ENCODE peak calls at places on chromosomes 2 and 18, in four cellular contexts. One of them, this sample, is unnamed.

GRCh38 chr2:46814562-46814961 is 101.0 kb downstream of the MCFD2 start:
- DNase-seq in activated T-cell treated with anti-CD3 and anti-CD28 coated beads for 48 hours: no peak
- DNase-seq in pancreas: no peak
- DNase-seq in activated CD8-positive, alpha-beta memory T cell treated with anti-CD3 and anti-CD28 coated beads, Interleukin-2, amount 10 ng/mL, durations not matched to agents 7 days and 5 days: peak
- DNase-seq in this sample: no peak

GRCh38 chr2:47777268-47777972 is 5.5 kb upstream of the MSH6 start:
- DNase-seq in pancreas: peak
- DNase-seq in activated T-cell treated with anti-CD3 and anti-CD28 coated beads for 48 hours: no peak
- DNase-seq in activated CD8-positive, alpha-beta memory T cell treated with anti-CD3 and anti-CD28 coated beads, Interleukin-2, amount 10 ng/mL, durations not matched to agents 7 days and 5 days: no peak
- DNase-seq in this sample: no peak

GRCh38 chr2:230224458-230224857 is 1.1 kb upstream of the SP140 start:
- DNase-seq in pancreas: no peak
- DNase-seq in activated T-cell treated with anti-CD3 and anti-CD28 coated beads for 48 hours: no peak
- DNase-seq in activated CD8-positive, alpha-beta memory T cell treated with anti-CD3 and anti-CD28 coated beads, Interleukin-2, amount 10 ng/mL, durations not matched to agents 7 days and 5 days: no peak
- DNase-seq in this sample: no peak

GRCh38 chr2:97919858-97920257 is 75.9 kb downstream of the TMEM131 start:
- DNase-seq in pancreas: no peak
- DNase-seq in activated CD8-positive, alpha-beta memory T cell treated with anti-CD3 and anti-CD28 coated beads, Interleukin-2, amount 10 ng/mL, durations not matched to agents 7 days and 5 days: no peak
- DNase-seq in activated T-cell treated with anti-CD3 and anti-CD28 coated beads for 48 hours: no peak
- DNase-seq in this sample: no peak

GRCh38 chr2:102226612-102227351 is 40.0 kb downstream of the IL1RL2 start:
- DNase-seq in activated T-cell treated with anti-CD3 and anti-CD28 coated beads for 48 hours: no peak
- DNase-seq in activated CD8-positive, alpha-beta memory T cell treated with anti-CD3 and anti-CD28 coated beads, Interleukin-2, amount 10 ng/mL, durations not matched to agents 7 days and 5 days: no peak
- DNase-seq in pancreas: no peak
- DNase-seq in this sample: no peak

GRCh38 chr18:73774836-73775509 is 372.7 kb downstream of the FBXO15 start:
- DNase-seq in activated CD8-positive, alpha-beta memory T cell treated with anti-CD3 and anti-CD28 coated beads, Interleukin-2, amount 10 ng/mL, durations not matched to agents 7 days and 5 days: no peak
- DNase-seq in pancreas: peak
- DNase-seq in activated T-cell treated with anti-CD3 and anti-CD28 coated beads for 48 hours: no peak
- DNase-seq in this sample: no peak

GRCh38 chr2:217683096-217683870 is 319.5 kb downstream of the TNS1 start:
- DNase-seq in activated CD8-positive, alpha-beta memory T cell treated with anti-CD3 and anti-CD28 coated beads, Interleukin-2, amount 10 ng/mL, durations not matched to agents 7 days and 5 days: no peak
- DNase-seq in activated T-cell treated with anti-CD3 and anti-CD28 coated beads for 48 hours: no peak
- DNase-seq in pancreas: no peak
- DNase-seq in this sample: no peak

GRCh38 chr2:58089081-58089480 is 42.5 kb downstream of the VRK2 start:
- DNase-seq in activated CD8-positive, alpha-beta memory T cell treated with anti-CD3 and anti-CD28 coated beads, Interleukin-2, amount 10 ng/mL, durations not matched to agents 7 days and 5 days: no peak
- DNase-seq in pancreas: no peak
- DNase-seq in activated T-cell treated with anti-CD3 and anti-CD28 coated beads for 48 hours: no peak
- DNase-seq in this sample: no peak

GRCh38 chr2:196660264-196660663 is 20.7 kb downstream of the CCDC150 start:
- DNase-seq in activated T-cell treated with anti-CD3 and anti-CD28 coated beads for 48 hours: no peak
- DNase-seq in activated CD8-positive, alpha-beta memory T cell treated with anti-CD3 and anti-CD28 coated beads, Interleukin-2, amount 10 ng/mL, durations not matched to agents 7 days and 5 days: no peak
- DNase-seq in pancreas: no peak
- DNase-seq in this sample: no peak

GRCh38 chr18:13429884-13430510 is 211.4 kb downstream of the LDLRAD4 start:
- DNase-seq in pancreas: no peak
- DNase-seq in activated T-cell treated with anti-CD3 and anti-CD28 coated beads for 48 hours: no peak
- DNase-seq in activated CD8-positive, alpha-beta memory T cell treated with anti-CD3 and anti-CD28 coated beads, Interleukin-2, amount 10 ng/mL, durations not matched to agents 7 days and 5 days: no peak
- DNase-seq in this sample: no peak

GRCh38 chr18:4455113-4455811 is at the start of gene DLGAP1:
- DNase-seq in activated CD8-positive, alpha-beta memory T cell treated with anti-CD3 and anti-CD28 coated beads, Interleukin-2, amount 10 ng/mL, durations not matched to agents 7 days and 5 days: no peak
- DNase-seq in activated T-cell treated with anti-CD3 and anti-CD28 coated beads for 48 hours: no peak
- DNase-seq in pancreas: peak
- DNase-seq in this sample: peak

GRCh38 chr18:78983530-78983929 is 3.9 kb downstream of the SALL3 start:
- DNase-seq in pancreas: no peak
- DNase-seq in activated T-cell treated with anti-CD3 and anti-CD28 coated beads for 48 hours: no peak
- DNase-seq in activated CD8-positive, alpha-beta memory T cell treated with anti-CD3 and anti-CD28 coated beads, Interleukin-2, amount 10 ng/mL, durations not matched to agents 7 days and 5 days: no peak
- DNase-seq in this sample: no peak

GRCh38 chr2:139048017-139048416 is 267.8 kb upstream of the NXPH2 start:
- DNase-seq in activated T-cell treated with anti-CD3 and anti-CD28 coated beads for 48 hours: no peak
- DNase-seq in activated CD8-positive, alpha-beta memory T cell treated with anti-CD3 and anti-CD28 coated beads, Interleukin-2, amount 10 ng/mL, durations not matched to agents 7 days and 5 days: no peak
- DNase-seq in pancreas: no peak
- DNase-seq in this sample: no peak

GRCh38 chr2:162974771-162975170 is 136.2 kb upstream of the KCNH7 start:
- DNase-seq in activated CD8-positive, alpha-beta memory T cell treated with anti-CD3 and anti-CD28 coated beads, Interleukin-2, amount 10 ng/mL, durations not matched to agents 7 days and 5 days: no peak
- DNase-seq in activated T-cell treated with anti-CD3 and anti-CD28 coated beads for 48 hours: no peak
- DNase-seq in pancreas: no peak
- DNase-seq in this sample: no peak

GRCh38 chr18:74524097-74524496 is 10.2 kb upstream of the CNDP1 start:
- DNase-seq in activated CD8-positive, alpha-beta memory T cell treated with anti-CD3 and anti-CD28 coated beads, Interleukin-2, amount 10 ng/mL, durations not matched to agents 7 days and 5 days: no peak
- DNase-seq in activated T-cell treated with anti-CD3 and anti-CD28 coated beads for 48 hours: no peak
- DNase-seq in pancreas: peak
- DNase-seq in this sample: no peak

GRCh38 chr2:152050915-152051314 is 47.9 kb downstream of the CACNB4 start:
- DNase-seq in activated CD8-positive, alpha-beta memory T cell treated with anti-CD3 and anti-CD28 coated beads, Interleukin-2, amount 10 ng/mL, durations not matched to agents 7 days and 5 days: no peak
- DNase-seq in pancreas: no peak
- DNase-seq in activated T-cell treated with anti-CD3 and anti-CD28 coated beads for 48 hours: no peak
- DNase-seq in this sample: no peak

GRCh38 chr18:49591271-49591670 is 29.4 kb downstream of the LIPG start:
- DNase-seq in activated T-cell treated with anti-CD3 and anti-CD28 coated beads for 48 hours: no peak
- DNase-seq in activated CD8-positive, alpha-beta memory T cell treated with anti-CD3 and anti-CD28 coated beads, Interleukin-2, amount 10 ng/mL, durations not matched to agents 7 days and 5 days: no peak
- DNase-seq in pancreas: no peak
- DNase-seq in this sample: no peak

GRCh38 chr2:201363857-201364560 is 6.9 kb upstream of the FLACC1 start:
- DNase-seq in activated CD8-positive, alpha-beta memory T cell treated with anti-CD3 and anti-CD28 coated beads, Interleukin-2, amount 10 ng/mL, durations not matched to agents 7 days and 5 days: peak
- DNase-seq in pancreas: peak
- DNase-seq in activated T-cell treated with anti-CD3 and anti-CD28 coated beads for 48 hours: peak
- DNase-seq in this sample: no peak

GRCh38 chr2:175743020-175743419 is 259.0 kb downstream of the LNPK start:
- DNase-seq in activated T-cell treated with anti-CD3 and anti-CD28 coated beads for 48 hours: no peak
- DNase-seq in activated CD8-positive, alpha-beta memory T cell treated with anti-CD3 and anti-CD28 coated beads, Interleukin-2, amount 10 ng/mL, durations not matched to agents 7 days and 5 days: no peak
- DNase-seq in pancreas: no peak
- DNase-seq in this sample: no peak

GRCh38 chr2:155377178-155377780 is 678.8 kb downstream of the KCNJ3 start:
- DNase-seq in activated T-cell treated with anti-CD3 and anti-CD28 coated beads for 48 hours: no peak
- DNase-seq in pancreas: no peak
- DNase-seq in activated CD8-positive, alpha-beta memory T cell treated with anti-CD3 and anti-CD28 coated beads, Interleukin-2, amount 10 ng/mL, durations not matched to agents 7 days and 5 days: no peak
- DNase-seq in this sample: no peak

GRCh38 chr18:46421973-46422551 is 235.0 kb downstream of the LOXHD1 start:
- DNase-seq in activated CD8-positive, alpha-beta memory T cell treated with anti-CD3 and anti-CD28 coated beads, Interleukin-2, amount 10 ng/mL, durations not matched to agents 7 days and 5 days: peak
- DNase-seq in pancreas: no peak
- DNase-seq in activated T-cell treated with anti-CD3 and anti-CD28 coated beads for 48 hours: no peak
- DNase-seq in this sample: no peak

GRCh38 chr2:37854676-37855282 is 70.3 kb upstream of the RMDN2 start:
- DNase-seq in pancreas: no peak
- DNase-seq in activated CD8-positive, alpha-beta memory T cell treated with anti-CD3 and anti-CD28 coated beads, Interleukin-2, amount 10 ng/mL, durations not matched to agents 7 days and 5 days: no peak
- DNase-seq in activated T-cell treated with anti-CD3 and anti-CD28 coated beads for 48 hours: no peak
- DNase-seq in this sample: no peak

GRCh38 chr2:5325523-5325922 is 366.7 kb upstream of the SOX11 start:
- DNase-seq in activated T-cell treated with anti-CD3 and anti-CD28 coated beads for 48 hours: no peak
- DNase-seq in pancreas: no peak
- DNase-seq in activated CD8-positive, alpha-beta memory T cell treated with anti-CD3 and anti-CD28 coated beads, Interleukin-2, amount 10 ng/mL, durations not matched to agents 7 days and 5 days: no peak
- DNase-seq in this sample: no peak

GRCh38 chr2:31138037-31138962 is at the start of gene GALNT14:
- DNase-seq in pancreas: peak
- DNase-seq in activated T-cell treated with anti-CD3 and anti-CD28 coated beads for 48 hours: peak
- DNase-seq in activated CD8-positive, alpha-beta memory T cell treated with anti-CD3 and anti-CD28 coated beads, Interleukin-2, amount 10 ng/mL, durations not matched to agents 7 days and 5 days: peak
- DNase-seq in this sample: peak

GRCh38 chr2:239068411-239068810 is 220.5 kb downstream of the TWIST2 start:
- DNase-seq in pancreas: no peak
- DNase-seq in activated CD8-positive, alpha-beta memory T cell treated with anti-CD3 and anti-CD28 coated beads, Interleukin-2, amount 10 ng/mL, durations not matched to agents 7 days and 5 days: no peak
- DNase-seq in activated T-cell treated with anti-CD3 and anti-CD28 coated beads for 48 hours: no peak
- DNase-seq in this sample: no peak

GRCh38 chr2:241941691-241942301 is 72.3 kb downstream of the RTP5 start:
- DNase-seq in activated T-cell treated with anti-CD3 and anti-CD28 coated beads for 48 hours: no peak
- DNase-seq in activated CD8-positive, alpha-beta memory T cell treated with anti-CD3 and anti-CD28 coated beads, Interleukin-2, amount 10 ng/mL, durations not matched to agents 7 days and 5 days: no peak
- DNase-seq in pancreas: no peak
- DNase-seq in this sample: no peak

GRCh38 chr2:101518470-101519172 is 43.7 kb upstream of the RFX8 start:
- DNase-seq in activated CD8-positive, alpha-beta memory T cell treated with anti-CD3 and anti-CD28 coated beads, Interleukin-2, amount 10 ng/mL, durations not matched to agents 7 days and 5 days: no peak
- DNase-seq in pancreas: peak
- DNase-seq in activated T-cell treated with anti-CD3 and anti-CD28 coated beads for 48 hours: no peak
- DNase-seq in this sample: no peak

GRCh38 chr18:39162013-39162412 is 1596.4 kb upstream of the CELF4 start:
- DNase-seq in activated CD8-positive, alpha-beta memory T cell treated with anti-CD3 and anti-CD28 coated beads, Interleukin-2, amount 10 ng/mL, durations not matched to agents 7 days and 5 days: no peak
- DNase-seq in pancreas: no peak
- DNase-seq in activated T-cell treated with anti-CD3 and anti-CD28 coated beads for 48 hours: no peak
- DNase-seq in this sample: no peak

GRCh38 chr2:23435250-23436035 is 50.5 kb downstream of the KLHL29 start:
- DNase-seq in activated CD8-positive, alpha-beta memory T cell treated with anti-CD3 and anti-CD28 coated beads, Interleukin-2, amount 10 ng/mL, durations not matched to agents 7 days and 5 days: peak
- DNase-seq in activated T-cell treated with anti-CD3 and anti-CD28 coated beads for 48 hours: no peak
- DNase-seq in pancreas: no peak
- DNase-seq in this sample: no peak

GRCh38 chr18:24270937-24271380 is 126.7 kb downstream of the OSBPL1A start:
- DNase-seq in activated CD8-positive, alpha-beta memory T cell treated with anti-CD3 and anti-CD28 coated beads, Interleukin-2, amount 10 ng/mL, durations not matched to agents 7 days and 5 days: no peak
- DNase-seq in activated T-cell treated with anti-CD3 and anti-CD28 coated beads for 48 hours: no peak
- DNase-seq in pancreas: no peak
- DNase-seq in this sample: no peak

GRCh38 chr18:44130365-44130942 is 550.2 kb upstream of the SETBP1 start:
- DNase-seq in activated T-cell treated with anti-CD3 and anti-CD28 coated beads for 48 hours: no peak
- DNase-seq in pancreas: peak
- DNase-seq in activated CD8-positive, alpha-beta memory T cell treated with anti-CD3 and anti-CD28 coated beads, Interleukin-2, amount 10 ng/mL, durations not matched to agents 7 days and 5 days: no peak
- DNase-seq in this sample: no peak